ENCODE peak calls at places on chromosomes 4 and X, in six cellular contexts. One of them, this sample, is unnamed.

GRCh38 chr4:110510955-110511544 is 35.1 kb downstream of the ENPEP start:
- DNase-seq in GM23248: peak
- DNase-seq in heart right ventricle: no peak
- DNase-seq in uterus: no peak
- DNase-seq in aorta: no peak
- DNase-seq in AG04450: peak
- DNase-seq in this sample: no peak

GRCh38 chr4:187826725-187827124 is 168.8 kb upstream of the ZFP42 start:
- DNase-seq in GM23248: no peak
- DNase-seq in heart right ventricle: no peak
- DNase-seq in uterus: no peak
- DNase-seq in aorta: no peak
- DNase-seq in AG04450: no peak
- DNase-seq in this sample: no peak

GRCh38 chrX:372856-373640 is 13.7 kb downstream of the PPP2R3B start:
- DNase-seq in GM23248: peak
- DNase-seq in heart right ventricle: no peak
- DNase-seq in uterus: no peak
- DNase-seq in aorta: no peak
- DNase-seq in AG04450: peak
- DNase-seq in this sample: no peak

GRCh38 chr4:155582971-155583437 is 83.6 kb upstream of the GUCY1A1 start:
- DNase-seq in GM23248: peak
- DNase-seq in heart right ventricle: no peak
- DNase-seq in uterus: no peak
- DNase-seq in aorta: no peak
- DNase-seq in AG04450: peak
- DNase-seq in this sample: no peak

GRCh38 chr4:6250235-6250983 is 19.2 kb upstream of the WFS1 start:
- DNase-seq in GM23248: peak
- DNase-seq in heart right ventricle: no peak
- DNase-seq in uterus: no peak
- DNase-seq in aorta: no peak
- DNase-seq in AG04450: peak
- DNase-seq in this sample: no peak

GRCh38 chr4:183402771-183403170 is 41.7 kb upstream of the CDKN2AIP start:
- DNase-seq in GM23248: peak
- DNase-seq in heart right ventricle: no peak
- DNase-seq in uterus: no peak
- DNase-seq in aorta: no peak
- DNase-seq in AG04450: no peak
- DNase-seq in this sample: no peak

GRCh38 chrX:36986231-36986630 is 21.9 kb upstream of the FAM47C start:
- DNase-seq in GM23248: no peak
- DNase-seq in heart right ventricle: no peak
- DNase-seq in uterus: no peak
- DNase-seq in aorta: no peak
- DNase-seq in AG04450: no peak
- DNase-seq in this sample: peak

GRCh38 chr4:169716677-169717076 is 41.1 kb downstream of the HPF1 start:
- DNase-seq in GM23248: peak
- DNase-seq in heart right ventricle: no peak
- DNase-seq in uterus: no peak
- DNase-seq in aorta: no peak
- DNase-seq in AG04450: no peak
- DNase-seq in this sample: no peak

GRCh38 chrX:86215260-86215659 is 67.0 kb downstream of the DACH2 start:
- DNase-seq in GM23248: no peak
- DNase-seq in heart right ventricle: no peak
- DNase-seq in uterus: no peak
- DNase-seq in aorta: no peak
- DNase-seq in AG04450: no peak
- DNase-seq in this sample: no peak

GRCh38 chr4:116539744-116540143 is 545.6 kb downstream of the TRAM1L1 start:
- DNase-seq in GM23248: no peak
- DNase-seq in heart right ventricle: no peak
- DNase-seq in uterus: no peak
- DNase-seq in aorta: no peak
- DNase-seq in AG04450: no peak
- DNase-seq in this sample: no peak

GRCh38 chr4:112770111-112770510 is 133.2 kb downstream of the LARP7 start:
- DNase-seq in GM23248: no peak
- DNase-seq in heart right ventricle: no peak
- DNase-seq in uterus: no peak
- DNase-seq in aorta: no peak
- DNase-seq in AG04450: no peak
- DNase-seq in this sample: no peak

GRCh38 chrX:102338162-102338561 is 91.2 kb downstream of the NXF2 start:
- DNase-seq in GM23248: no peak
- DNase-seq in heart right ventricle: no peak
- DNase-seq in uterus: no peak
- DNase-seq in aorta: no peak
- DNase-seq in AG04450: no peak
- DNase-seq in this sample: no peak

GRCh38 chr4:139555073-139555704 is 830 bp downstream of the SETD7 start:
- DNase-seq in GM23248: peak
- DNase-seq in heart right ventricle: peak
- DNase-seq in uterus: peak
- DNase-seq in aorta: peak
- DNase-seq in AG04450: peak
- DNase-seq in this sample: peak

GRCh38 chrX:66638591-66639500 is at the start of gene EDA2R:
- DNase-seq in GM23248: peak
- DNase-seq in heart right ventricle: no peak
- DNase-seq in uterus: peak
- DNase-seq in aorta: peak
- DNase-seq in AG04450: no peak
- DNase-seq in this sample: no peak

GRCh38 chrX:57587607-57588006 is 4.2 kb upstream of the ZXDB start:
- DNase-seq in GM23248: no peak
- DNase-seq in heart right ventricle: no peak
- DNase-seq in uterus: no peak
- DNase-seq in aorta: no peak
- DNase-seq in AG04450: no peak
- DNase-seq in this sample: no peak

DNA sequence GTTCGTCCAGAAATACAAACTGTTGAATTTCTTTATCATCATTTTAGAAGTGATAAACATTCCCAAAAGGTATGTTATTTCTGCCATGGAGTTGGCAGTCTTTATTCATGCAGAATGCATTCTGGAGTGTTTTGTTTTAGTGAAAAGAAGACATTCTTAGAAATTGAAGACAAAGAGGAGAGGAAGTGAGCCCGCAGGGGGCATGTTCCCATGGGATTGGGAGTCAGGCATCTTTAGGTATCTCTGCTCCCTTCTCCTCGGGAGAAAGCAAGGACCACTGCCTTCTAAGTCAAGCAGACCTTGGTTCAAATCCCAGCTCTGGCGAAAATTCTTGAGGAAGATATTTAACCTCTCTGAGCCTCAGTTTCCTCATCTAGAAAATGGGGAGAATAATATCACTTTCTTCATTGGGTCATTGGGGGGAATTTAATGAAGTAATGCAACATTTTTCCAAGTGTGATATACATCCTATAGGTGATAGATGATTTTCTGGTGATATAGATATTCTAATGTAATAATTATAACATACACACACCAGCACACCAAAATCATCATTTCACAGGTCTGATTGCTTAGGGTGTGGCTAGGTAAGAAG is 26.5 kb upstream of the CHRNA9 start:
- DNase-seq in GM23248: no peak
- DNase-seq in heart right ventricle: no peak
- DNase-seq in uterus: no peak
- DNase-seq in aorta: no peak
- DNase-seq in AG04450: no peak
- DNase-seq in this sample: no peak
- H3K27ac ChIP-seq in GM23248: no peak
- H3K27ac ChIP-seq in heart right ventricle: no peak
- H3K27ac ChIP-seq in uterus: no peak
- H3K27ac ChIP-seq in aorta: no peak
- H3K27ac ChIP-seq in AG04450: no peak
- H3K27ac ChIP-seq in this sample: no peak

GRCh38 chrX:121558886-121559285 is 511.5 kb downstream of the GLUD2 start:
- DNase-seq in GM23248: no peak
- DNase-seq in heart right ventricle: no peak
- DNase-seq in uterus: no peak
- DNase-seq in aorta: no peak
- DNase-seq in AG04450: no peak
- DNase-seq in this sample: no peak

DNA sequence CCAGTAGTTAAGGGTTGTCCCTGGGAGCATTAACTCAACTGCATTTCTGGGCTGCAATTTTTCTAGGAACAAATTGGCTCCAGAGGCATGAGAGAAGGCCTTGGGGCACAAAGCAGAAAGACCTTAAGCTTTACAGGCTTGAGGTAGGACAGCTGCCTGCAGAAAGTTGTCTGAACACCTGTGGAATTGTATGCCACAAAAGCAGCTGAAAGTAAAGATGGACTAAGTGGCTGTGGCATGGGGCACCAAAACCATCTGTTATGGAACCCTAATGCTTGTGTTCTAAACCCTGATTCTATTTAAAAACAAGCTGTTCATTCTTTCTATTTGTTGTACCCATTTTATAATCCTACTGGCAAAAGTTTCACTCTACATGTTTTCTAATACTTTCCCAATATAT is 515.2 kb downstream of the GLUD2 start:
- DNase-seq in GM23248: no peak
- DNase-seq in heart right ventricle: no peak
- DNase-seq in uterus: no peak
- DNase-seq in aorta: no peak
- DNase-seq in AG04450: no peak
- DNase-seq in this sample: no peak
- H3K27ac ChIP-seq in GM23248: no peak
- H3K27ac ChIP-seq in heart right ventricle: no peak
- H3K27ac ChIP-seq in uterus: no peak
- H3K27ac ChIP-seq in aorta: no peak
- H3K27ac ChIP-seq in AG04450: no peak
- H3K27ac ChIP-seq in this sample: no peak

DNA sequence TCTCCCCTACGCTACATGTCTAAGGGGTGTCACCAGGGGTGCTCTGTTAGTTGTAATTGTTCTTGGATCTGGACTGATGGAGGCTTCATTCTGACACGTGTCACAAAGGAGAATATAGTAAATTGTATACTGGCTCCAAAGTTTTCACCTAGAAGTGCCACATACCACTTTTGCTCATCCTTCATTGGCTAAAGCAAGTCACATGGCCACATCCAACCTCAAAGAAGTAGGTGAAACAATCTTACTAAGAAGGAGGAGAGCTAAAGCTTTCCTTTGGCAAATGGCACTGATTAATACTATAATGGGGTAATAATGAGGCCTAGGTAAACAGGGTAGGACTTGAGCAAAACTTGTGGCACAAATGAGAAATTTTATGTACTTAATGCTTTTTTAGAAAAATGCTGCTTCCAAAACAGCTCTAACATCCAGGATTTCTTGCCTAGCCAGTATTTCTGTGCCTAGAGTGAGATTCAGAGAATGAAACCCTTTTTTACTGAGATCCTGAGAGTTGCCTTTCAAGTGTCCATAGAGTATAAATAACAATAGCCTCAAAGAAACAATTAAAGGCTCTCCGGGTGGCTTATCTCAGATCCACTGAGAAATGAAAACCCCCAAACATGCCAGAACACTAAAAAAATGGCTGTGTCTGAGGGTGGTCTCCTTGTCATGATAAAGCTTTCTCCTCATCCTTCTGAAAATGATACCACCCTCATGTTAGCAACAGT is 34.7 kb downstream of the NHS start:
- DNase-seq in GM23248: no peak
- DNase-seq in heart right ventricle: no peak
- DNase-seq in uterus: no peak
- DNase-seq in aorta: no peak
- DNase-seq in AG04450: no peak
- DNase-seq in this sample: no peak
- H3K27ac ChIP-seq in GM23248: no peak
- H3K27ac ChIP-seq in heart right ventricle: no peak
- H3K27ac ChIP-seq in uterus: no peak
- H3K27ac ChIP-seq in aorta: no peak
- H3K27ac ChIP-seq in AG04450: no peak
- H3K27ac ChIP-seq in this sample: no peak

GRCh38 chr4:102823897-102824296 is 3.5 kb downstream of the UBE2D3 start:
- DNase-seq in GM23248: peak
- DNase-seq in heart right ventricle: no peak
- DNase-seq in uterus: no peak
- DNase-seq in aorta: no peak
- DNase-seq in AG04450: peak
- DNase-seq in this sample: no peak
- H3K27ac ChIP-seq in GM23248: peak
- H3K27ac ChIP-seq in heart right ventricle: no peak
- H3K27ac ChIP-seq in uterus: no peak
- H3K27ac ChIP-seq in aorta: no peak
- H3K27ac ChIP-seq in AG04450: no peak
- H3K27ac ChIP-seq in this sample: peak

GRCh38 chrX:136255543-136255942 is 4.3 kb upstream of the MAP7D3 start:
- DNase-seq in GM23248: peak
- DNase-seq in heart right ventricle: no peak
- DNase-seq in uterus: no peak
- DNase-seq in aorta: no peak
- DNase-seq in AG04450: no peak
- DNase-seq in this sample: no peak
- H3K27ac ChIP-seq in GM23248: no peak
- H3K27ac ChIP-seq in heart right ventricle: peak
- H3K27ac ChIP-seq in uterus: peak
- H3K27ac ChIP-seq in aorta: peak
- H3K27ac ChIP-seq in AG04450: no peak
- H3K27ac ChIP-seq in this sample: peak